ENCODE peak calls at places on chromosomes 16 and 17, in six cellular contexts. One of them, this sample, is unnamed.

GRCh38 chr17:30200086-30200485 is 35.4 kb downstream of the SLC6A4 start:
- DNase-seq in endothelial cell: no peak
- DNase-seq in amniotic stem cell: no peak
- DNase-seq in H54: no peak
- DNase-seq in GM03348: no peak
- DNase-seq in T-helper 1 cell: no peak
- DNase-seq in this sample: no peak

GRCh38 chr16:86713021-86713631 is 134.8 kb downstream of the FOXL1 start:
- DNase-seq in endothelial cell: no peak
- DNase-seq in amniotic stem cell: no peak
- DNase-seq in H54: no peak
- DNase-seq in GM03348: no peak
- DNase-seq in T-helper 1 cell: no peak
- DNase-seq in this sample: no peak

GRCh38 chr16:69706256-69706974 is 19.9 kb downstream of the NQO1 start:
- DNase-seq in endothelial cell: no peak
- DNase-seq in amniotic stem cell: no peak
- DNase-seq in H54: no peak
- DNase-seq in GM03348: peak
- DNase-seq in T-helper 1 cell: no peak
- DNase-seq in this sample: peak

GRCh38 chr16:56362706-56363105 is 62.6 kb downstream of the AMFR start:
- DNase-seq in endothelial cell: no peak
- DNase-seq in amniotic stem cell: no peak
- DNase-seq in H54: no peak
- DNase-seq in GM03348: no peak
- DNase-seq in T-helper 1 cell: no peak
- DNase-seq in this sample: no peak

GRCh38 chr16:23508589-23509440 is 1.5 kb downstream of the GGA2 start:
- DNase-seq in endothelial cell: peak
- DNase-seq in amniotic stem cell: no peak
- DNase-seq in H54: no peak
- DNase-seq in GM03348: peak
- DNase-seq in T-helper 1 cell: no peak
- DNase-seq in this sample: peak

GRCh38 chr17:62075308-62075815 is 10.3 kb upstream of the MED13 start:
- DNase-seq in endothelial cell: no peak
- DNase-seq in amniotic stem cell: no peak
- DNase-seq in H54: no peak
- DNase-seq in GM03348: no peak
- DNase-seq in T-helper 1 cell: no peak
- DNase-seq in this sample: peak

GRCh38 chr16:27417047-27417671 is 15.2 kb downstream of the IL21R start:
- DNase-seq in endothelial cell: no peak
- DNase-seq in amniotic stem cell: no peak
- DNase-seq in H54: no peak
- DNase-seq in GM03348: no peak
- DNase-seq in T-helper 1 cell: no peak
- DNase-seq in this sample: no peak

GRCh38 chr17:76547183-76547641 is 7.4 kb downstream of the PRCD start:
- DNase-seq in endothelial cell: peak
- DNase-seq in amniotic stem cell: peak
- DNase-seq in H54: no peak
- DNase-seq in GM03348: peak
- DNase-seq in T-helper 1 cell: peak
- DNase-seq in this sample: peak

GRCh38 chr16:83473109-83473508 is 334.7 kb upstream of the HSBP1 start:
- DNase-seq in endothelial cell: no peak
- DNase-seq in amniotic stem cell: no peak
- DNase-seq in H54: no peak
- DNase-seq in GM03348: peak
- DNase-seq in T-helper 1 cell: no peak
- DNase-seq in this sample: peak

GRCh38 chr16:91484-91883 is 13.5 kb downstream of the MPG start:
- DNase-seq in endothelial cell: no peak
- DNase-seq in amniotic stem cell: no peak
- DNase-seq in H54: no peak
- DNase-seq in GM03348: no peak
- DNase-seq in T-helper 1 cell: no peak
- DNase-seq in this sample: peak

GRCh38 chr16:58448890-58449289 is 51.1 kb upstream of the NDRG4 start:
- DNase-seq in endothelial cell: no peak
- DNase-seq in amniotic stem cell: no peak
- DNase-seq in H54: no peak
- DNase-seq in GM03348: no peak
- DNase-seq in T-helper 1 cell: no peak
- DNase-seq in this sample: no peak

GRCh38 chr17:74807925-74808324 is 31.8 kb upstream of the NAT9 start:
- DNase-seq in endothelial cell: no peak
- DNase-seq in amniotic stem cell: no peak
- DNase-seq in H54: no peak
- DNase-seq in GM03348: no peak
- DNase-seq in T-helper 1 cell: no peak
- DNase-seq in this sample: no peak

GRCh38 chr16:67181346-67181745 is 2.4 kb downstream of the MATCAP1 start:
- DNase-seq in endothelial cell: no peak
- DNase-seq in amniotic stem cell: no peak
- DNase-seq in H54: peak
- DNase-seq in GM03348: peak
- DNase-seq in T-helper 1 cell: no peak
- DNase-seq in this sample: peak

GRCh38 chr16:87365021-87365713 is 18.4 kb downstream of the FBXO31 start:
- DNase-seq in endothelial cell: no peak
- DNase-seq in amniotic stem cell: no peak
- DNase-seq in H54: no peak
- DNase-seq in GM03348: no peak
- DNase-seq in T-helper 1 cell: no peak
- DNase-seq in this sample: no peak

GRCh38 chr17:67469208-67469980 is 92.3 kb downstream of the PITPNC1 start:
- DNase-seq in endothelial cell: peak
- DNase-seq in amniotic stem cell: no peak
- DNase-seq in H54: no peak
- DNase-seq in GM03348: no peak
- DNase-seq in T-helper 1 cell: no peak
- DNase-seq in this sample: peak